ENCODE peak calls at places on chromosomes 6 and 20, in nine cellular contexts. One of them, this sample, is unnamed.
A peak's percentile ranks its signal among the peaks of the same experiment; 100 is the strongest.

GRCh38 chr20:43755390-43755789 is 28.6 kb upstream of the GTSF1L start:
- DNase-seq in mammary epithelial cell: no peak
- DNase-seq in H9: no peak
- DNase-seq in neuronal stem cell: no peak
- DNase-seq in A549: no peak
- DNase-seq in GM23248: peak; percentile 88
- DNase-seq in OCI-LY7: no peak
- DNase-seq in HCT116: no peak
- DNase-seq in HepG2: no peak
- DNase-seq in this sample: no peak

GRCh38 chr6:48933136-48933535 is 529.9 kb downstream of the MMUT start:
- DNase-seq in HepG2: no peak
- DNase-seq in A549: no peak
- DNase-seq in H9: no peak
- DNase-seq in HCT116: no peak
- DNase-seq in GM23248: no peak
- DNase-seq in neuronal stem cell: no peak
- DNase-seq in mammary epithelial cell: no peak
- DNase-seq in OCI-LY7: no peak
- DNase-seq in this sample: no peak

GRCh38 chr6:79498842-79499241 is 38.4 kb downstream of the LCA5 start:
- DNase-seq in HepG2: no peak
- DNase-seq in OCI-LY7: no peak
- DNase-seq in HCT116: no peak
- DNase-seq in GM23248: peak; percentile 4
- DNase-seq in A549: no peak
- DNase-seq in H9: no peak
- DNase-seq in neuronal stem cell: no peak
- DNase-seq in mammary epithelial cell: no peak
- DNase-seq in this sample: no peak

GRCh38 chr6:156533860-156534580 is 243.2 kb upstream of the ARID1B start:
- DNase-seq in A549: no peak
- DNase-seq in H9: no peak
- DNase-seq in GM23248: no peak
- DNase-seq in HepG2: no peak
- DNase-seq in mammary epithelial cell: no peak
- DNase-seq in neuronal stem cell: no peak
- DNase-seq in HCT116: no peak
- DNase-seq in OCI-LY7: no peak
- DNase-seq in this sample: no peak

GRCh38 chr6:5730586-5731263 is 276.0 kb downstream of the NRN1 start:
- DNase-seq in HCT116: no peak
- DNase-seq in OCI-LY7: no peak
- DNase-seq in A549: no peak
- DNase-seq in GM23248: peak; percentile 67
- DNase-seq in mammary epithelial cell: peak; percentile 52
- DNase-seq in H9: no peak
- DNase-seq in neuronal stem cell: no peak
- DNase-seq in HepG2: no peak
- DNase-seq in this sample: no peak

GRCh38 chr6:111423960-111424846 is 58.8 kb downstream of the REV3L start:
- DNase-seq in mammary epithelial cell: no peak
- DNase-seq in H9: no peak
- DNase-seq in neuronal stem cell: no peak
- DNase-seq in HCT116: no peak
- DNase-seq in GM23248: peak; percentile 21
- DNase-seq in HepG2: no peak
- DNase-seq in A549: no peak
- DNase-seq in OCI-LY7: no peak
- DNase-seq in this sample: no peak

GRCh38 chr6:69116658-69117057 is 481.6 kb downstream of the ADGRB3 start:
- DNase-seq in mammary epithelial cell: no peak
- DNase-seq in OCI-LY7: no peak
- DNase-seq in HCT116: no peak
- DNase-seq in H9: no peak
- DNase-seq in A549: no peak
- DNase-seq in GM23248: no peak
- DNase-seq in HepG2: no peak
- DNase-seq in neuronal stem cell: no peak
- DNase-seq in this sample: no peak

GRCh38 chr20:57620999-57621398 is 773 bp upstream of the ZBP1 start:
- DNase-seq in A549: no peak
- DNase-seq in GM23248: no peak
- DNase-seq in HCT116: no peak
- DNase-seq in neuronal stem cell: no peak
- DNase-seq in H9: no peak
- DNase-seq in OCI-LY7: peak; percentile 83
- DNase-seq in HepG2: no peak
- DNase-seq in mammary epithelial cell: no peak
- DNase-seq in this sample: peak; percentile 78

GRCh38 chr20:35773154-35773751 is 1.4 kb downstream of the PHF20 start:
- DNase-seq in GM23248: peak; percentile 23
- DNase-seq in HepG2: no peak
- DNase-seq in OCI-LY7: peak; percentile 40
- DNase-seq in neuronal stem cell: no peak
- DNase-seq in HCT116: no peak
- DNase-seq in H9: no peak
- DNase-seq in mammary epithelial cell: no peak
- DNase-seq in A549: no peak
- DNase-seq in this sample: peak; percentile 45

GRCh38 chr6:30355281-30355680 is 10.3 kb downstream of the RPP21 start:
- DNase-seq in A549: no peak
- DNase-seq in mammary epithelial cell: no peak
- DNase-seq in OCI-LY7: no peak
- DNase-seq in HepG2: no peak
- DNase-seq in HCT116: no peak
- DNase-seq in H9: no peak
- DNase-seq in neuronal stem cell: no peak
- DNase-seq in GM23248: no peak
- DNase-seq in this sample: no peak

GRCh38 chr6:113450061-113450465 is 407.1 kb upstream of the MARCKS start:
- DNase-seq in HCT116: no peak
- DNase-seq in OCI-LY7: no peak
- DNase-seq in A549: no peak
- DNase-seq in mammary epithelial cell: no peak
- DNase-seq in GM23248: peak; percentile 19
- DNase-seq in HepG2: peak; percentile 6
- DNase-seq in neuronal stem cell: no peak
- DNase-seq in H9: no peak
- DNase-seq in this sample: no peak

DNA sequence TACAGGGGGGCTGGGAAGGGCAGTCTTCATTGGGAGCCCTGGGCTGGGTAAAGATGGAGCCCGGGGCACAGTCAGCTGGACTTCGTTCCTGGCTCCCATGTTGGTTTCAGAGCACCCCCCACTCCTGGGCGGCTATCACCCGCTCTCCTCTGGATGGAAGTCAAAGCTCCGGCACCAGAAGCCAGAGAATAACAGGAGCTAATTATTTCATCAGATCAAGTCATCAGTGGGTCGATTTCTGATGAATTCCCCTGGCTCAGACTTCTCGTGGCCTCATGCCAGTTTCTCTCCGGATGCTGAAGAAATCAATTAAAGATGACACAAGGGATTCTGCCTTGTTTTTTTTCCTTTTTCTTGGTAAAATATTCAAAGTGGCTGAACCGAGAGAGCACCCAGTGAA is 22.6 kb downstream of the SULF2 start:
- DNase-seq in GM23248: peak; percentile 10
- DNase-seq in neuronal stem cell: no peak
- DNase-seq in mammary epithelial cell: no peak
- DNase-seq in H9: no peak
- DNase-seq in A549: no peak
- DNase-seq in HCT116: no peak
- DNase-seq in HepG2: no peak
- DNase-seq in OCI-LY7: no peak
- DNase-seq in this sample: no peak
- H3K4me2 ChIP-seq in GM23248: no peak overlapping the region
- H3K4me2 ChIP-seq in neuronal stem cell: no peak overlapping the region
- H3K4me2 ChIP-seq in mammary epithelial cell: no peak overlapping the region
- H3K4me2 ChIP-seq in H9: no peak overlapping the region
- H3K4me2 ChIP-seq in A549: no peak overlapping the region
- H3K4me2 ChIP-seq in HCT116: no peak overlapping the region
- H3K4me2 ChIP-seq in HepG2: no peak overlapping the region
- H3K4me2 ChIP-seq in OCI-LY7: no peak overlapping the region
- H3K4me2 ChIP-seq in this sample: peak overlapping the region; percentile 79

DNA sequence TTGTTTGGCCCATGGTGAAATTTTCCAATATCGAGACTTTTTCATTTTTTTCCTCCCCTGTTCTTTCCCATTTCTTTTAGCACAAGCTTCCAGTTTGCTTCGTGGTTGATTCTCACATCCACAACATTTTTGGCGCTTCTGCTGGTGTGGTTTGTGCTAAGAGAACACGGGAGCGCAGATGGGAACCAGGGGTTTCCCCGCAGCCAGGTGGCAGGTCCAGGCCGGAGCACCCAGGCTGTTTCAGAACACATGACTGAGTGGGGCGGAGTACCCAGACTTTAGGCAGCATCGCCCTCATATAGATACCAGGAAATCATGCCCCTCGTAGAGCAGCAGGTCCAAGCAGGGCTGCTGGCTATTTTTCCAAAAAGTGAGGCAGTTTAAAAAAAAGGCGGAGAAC is 58.0 kb downstream of the SYTL3 start:
- DNase-seq in mammary epithelial cell: peak; percentile 84
- DNase-seq in GM23248: no peak
- DNase-seq in A549: no peak
- DNase-seq in H9: no peak
- DNase-seq in HepG2: no peak
- DNase-seq in neuronal stem cell: no peak
- DNase-seq in HCT116: no peak
- DNase-seq in OCI-LY7: peak; percentile 71
- DNase-seq in this sample: peak; percentile 62
- H3K4me2 ChIP-seq in mammary epithelial cell: peak overlapping the region; percentile 65
- H3K4me2 ChIP-seq in GM23248: no peak overlapping the region
- H3K4me2 ChIP-seq in A549: peak overlapping the region; percentile 64
- H3K4me2 ChIP-seq in H9: no peak overlapping the region
- H3K4me2 ChIP-seq in HepG2: no peak overlapping the region
- H3K4me2 ChIP-seq in neuronal stem cell: no peak overlapping the region
- H3K4me2 ChIP-seq in HCT116: peak overlapping the region; percentile 68
- H3K4me2 ChIP-seq in OCI-LY7: peak overlapping the region; percentile 47
- H3K4me2 ChIP-seq in this sample: peak overlapping the region; percentile 68

GRCh38 chr20:46073443-46073842 is 16.3 kb downstream of the NCOA5 start:
- DNase-seq in HCT116: no peak
- DNase-seq in neuronal stem cell: no peak
- DNase-seq in mammary epithelial cell: peak; percentile 67
- DNase-seq in H9: no peak
- DNase-seq in HepG2: no peak
- DNase-seq in OCI-LY7: no peak
- DNase-seq in A549: no peak
- DNase-seq in GM23248: no peak
- DNase-seq in this sample: no peak

GRCh38 chr20:46073024-46073423 is 16.7 kb downstream of the NCOA5 start:
- DNase-seq in GM23248: no peak
- DNase-seq in HepG2: no peak
- DNase-seq in H9: no peak
- DNase-seq in mammary epithelial cell: no peak
- DNase-seq in OCI-LY7: no peak
- DNase-seq in neuronal stem cell: no peak
- DNase-seq in HCT116: no peak
- DNase-seq in A549: no peak
- DNase-seq in this sample: no peak

GRCh38 chr20:46071573-46071972 is 18.2 kb downstream of the NCOA5 start:
- DNase-seq in H9: no peak
- DNase-seq in neuronal stem cell: no peak
- DNase-seq in HCT116: no peak
- DNase-seq in GM23248: no peak
- DNase-seq in mammary epithelial cell: no peak
- DNase-seq in HepG2: no peak
- DNase-seq in OCI-LY7: no peak
- DNase-seq in A549: no peak
- DNase-seq in this sample: no peak

GRCh38 chr20:46076806-46077205 is 13.0 kb downstream of the NCOA5 start:
- DNase-seq in HepG2: no peak
- DNase-seq in H9: no peak
- DNase-seq in A549: no peak
- DNase-seq in GM23248: no peak
- DNase-seq in HCT116: no peak
- DNase-seq in neuronal stem cell: no peak
- DNase-seq in mammary epithelial cell: no peak
- DNase-seq in OCI-LY7: no peak
- DNase-seq in this sample: no peak

GRCh38 chr20:46074006-46074405 is 15.8 kb downstream of the NCOA5 start:
- DNase-seq in OCI-LY7: no peak
- DNase-seq in A549: no peak
- DNase-seq in H9: no peak
- DNase-seq in HepG2: no peak
- DNase-seq in mammary epithelial cell: no peak
- DNase-seq in neuronal stem cell: no peak
- DNase-seq in GM23248: no peak
- DNase-seq in HCT116: no peak
- DNase-seq in this sample: no peak
- H3K4me2 ChIP-seq in OCI-LY7: no peak overlapping the region
- H3K4me2 ChIP-seq in A549: no peak overlapping the region
- H3K4me2 ChIP-seq in H9: no peak overlapping the region
- H3K4me2 ChIP-seq in HepG2: no peak overlapping the region
- H3K4me2 ChIP-seq in mammary epithelial cell: no peak overlapping the region
- H3K4me2 ChIP-seq in neuronal stem cell: no peak overlapping the region
- H3K4me2 ChIP-seq in GM23248: no peak overlapping the region
- H3K4me2 ChIP-seq in HCT116: no peak overlapping the region
- H3K4me2 ChIP-seq in this sample: no peak overlapping the region

GRCh38 chr20:33261465-33261864 is 21.5 kb upstream of the BPIFB1 start:
- DNase-seq in OCI-LY7: no peak
- DNase-seq in H9: no peak
- DNase-seq in neuronal stem cell: no peak
- DNase-seq in mammary epithelial cell: no peak
- DNase-seq in A549: no peak
- DNase-seq in HepG2: no peak
- DNase-seq in GM23248: peak; percentile 3
- DNase-seq in HCT116: no peak
- DNase-seq in this sample: no peak

GRCh38 chr20:33267691-33268090 is 15.3 kb upstream of the BPIFB1 start:
- DNase-seq in neuronal stem cell: no peak
- DNase-seq in GM23248: no peak
- DNase-seq in OCI-LY7: no peak
- DNase-seq in mammary epithelial cell: no peak
- DNase-seq in HepG2: no peak
- DNase-seq in H9: no peak
- DNase-seq in HCT116: no peak
- DNase-seq in A549: no peak
- DNase-seq in this sample: no peak

GRCh38 chr20:33259371-33259770 is 23.6 kb downstream of the BPIFA1 start:
- DNase-seq in A549: no peak
- DNase-seq in HCT116: no peak
- DNase-seq in H9: no peak
- DNase-seq in mammary epithelial cell: no peak
- DNase-seq in OCI-LY7: no peak
- DNase-seq in neuronal stem cell: no peak
- DNase-seq in GM23248: no peak
- DNase-seq in HepG2: no peak
- DNase-seq in this sample: no peak

GRCh38 chr20:33263784-33264183 is 19.2 kb upstream of the BPIFB1 start:
- DNase-seq in mammary epithelial cell: no peak
- DNase-seq in A549: no peak
- DNase-seq in GM23248: peak; percentile 20
- DNase-seq in HepG2: no peak
- DNase-seq in H9: no peak
- DNase-seq in neuronal stem cell: no peak
- DNase-seq in HCT116: no peak
- DNase-seq in OCI-LY7: no peak
- DNase-seq in this sample: no peak

DNA sequence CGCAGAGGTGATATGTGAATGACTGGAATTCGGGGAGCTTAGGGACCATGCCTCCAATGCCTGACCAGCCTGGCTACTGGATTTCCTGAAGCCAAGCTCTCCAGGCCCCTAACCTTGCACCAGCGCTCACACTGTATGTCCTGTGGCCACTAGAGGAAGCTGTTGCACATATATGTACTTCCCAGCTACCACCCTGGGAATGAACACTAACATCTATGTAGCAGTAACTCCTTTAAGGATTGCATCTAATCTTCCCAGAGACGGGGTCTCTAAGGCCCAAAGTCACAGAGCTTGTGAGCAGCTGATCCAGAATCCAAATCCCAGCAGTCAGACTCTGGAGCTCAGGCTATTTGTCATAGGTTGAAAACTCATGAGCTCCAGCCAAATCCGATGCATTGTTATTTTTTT is 20.4 kb upstream of the BPIFB1 start:
- DNase-seq in neuronal stem cell: peak; percentile 38
- DNase-seq in GM23248: peak; percentile 80
- DNase-seq in mammary epithelial cell: peak; percentile 54
- DNase-seq in OCI-LY7: peak; percentile 35
- DNase-seq in A549: no peak
- DNase-seq in HepG2: peak; percentile 82
- DNase-seq in HCT116: peak; percentile 62
- DNase-seq in H9: peak; percentile 75
- DNase-seq in this sample: no peak
- H3K4me2 ChIP-seq in neuronal stem cell: no peak overlapping the region
- H3K4me2 ChIP-seq in GM23248: peak overlapping the region; percentile 73
- H3K4me2 ChIP-seq in mammary epithelial cell: no peak overlapping the region
- H3K4me2 ChIP-seq in OCI-LY7: no peak overlapping the region
- H3K4me2 ChIP-seq in A549: no peak overlapping the region
- H3K4me2 ChIP-seq in HepG2: no peak overlapping the region
- H3K4me2 ChIP-seq in HCT116: no peak overlapping the region
- H3K4me2 ChIP-seq in H9: no peak overlapping the region
- H3K4me2 ChIP-seq in this sample: no peak overlapping the region

This sample was measured in MM.1S.